ENCODE peak calls at places on chromosomes 2 and 18, in eight cellular contexts. One of them, this sample, is unnamed.

GRCh38 chr2:65198737-65199136 is 28.9 kb upstream of the ACTR2 start:
- DNase-seq in endothelial cell of umbilical vein: no peak
- DNase-seq in K562: no peak
- DNase-seq in fibroblast of lung: peak; percentile 47
- DNase-seq in IMR-90: peak; percentile 35
- DNase-seq in HepG2: no peak
- DNase-seq in hepatocyte: no peak
- DNase-seq in DND-41: no peak
- DNase-seq in this sample: no peak

GRCh38 chr18:53698907-53699306 is 525.6 kb downstream of the MBD2 start:
- DNase-seq in DND-41: no peak
- DNase-seq in K562: no peak
- DNase-seq in endothelial cell of umbilical vein: no peak
- DNase-seq in fibroblast of lung: no peak
- DNase-seq in IMR-90: no peak
- DNase-seq in hepatocyte: peak; percentile 68
- DNase-seq in HepG2: peak; percentile 33
- DNase-seq in this sample: peak; percentile 29

GRCh38 chr18:4284528-4284927 is 170.6 kb downstream of the DLGAP1 start:
- DNase-seq in endothelial cell of umbilical vein: no peak
- DNase-seq in DND-41: no peak
- DNase-seq in K562: no peak
- DNase-seq in fibroblast of lung: no peak
- DNase-seq in hepatocyte: no peak
- DNase-seq in HepG2: no peak
- DNase-seq in IMR-90: no peak
- DNase-seq in this sample: no peak

GRCh38 chr2:121479882-121480522 is 50.7 kb upstream of the RNU4ATAC start:
- DNase-seq in K562: peak; percentile 17
- DNase-seq in IMR-90: no peak
- DNase-seq in endothelial cell of umbilical vein: peak; percentile 44
- DNase-seq in DND-41: no peak
- DNase-seq in HepG2: no peak
- DNase-seq in fibroblast of lung: peak; percentile 46
- DNase-seq in hepatocyte: peak; percentile 32
- DNase-seq in this sample: no peak

GRCh38 chr18:61892683-61893303 is at the start of gene RNF152:
- DNase-seq in fibroblast of lung: peak; percentile 29
- DNase-seq in DND-41: peak; percentile 11
- DNase-seq in endothelial cell of umbilical vein: peak; percentile 71
- DNase-seq in K562: no peak
- DNase-seq in HepG2: no peak
- DNase-seq in IMR-90: peak; percentile 25
- DNase-seq in hepatocyte: peak; percentile 61
- DNase-seq in this sample: no peak

GRCh38 chr2:212066546-212066945 is 472.1 kb downstream of the ERBB4 start:
- DNase-seq in HepG2: no peak
- DNase-seq in DND-41: no peak
- DNase-seq in endothelial cell of umbilical vein: no peak
- DNase-seq in K562: no peak
- DNase-seq in fibroblast of lung: no peak
- DNase-seq in hepatocyte: no peak
- DNase-seq in IMR-90: no peak
- DNase-seq in this sample: no peak

GRCh38 chr18:45993441-45993840 is 26.3 kb upstream of the EPG5 start:
- DNase-seq in endothelial cell of umbilical vein: peak; percentile 25
- DNase-seq in IMR-90: peak; percentile 91
- DNase-seq in fibroblast of lung: peak; percentile 43
- DNase-seq in hepatocyte: no peak
- DNase-seq in DND-41: no peak
- DNase-seq in K562: no peak
- DNase-seq in HepG2: no peak
- DNase-seq in this sample: no peak

GRCh38 chr2:155456222-155456621 is 757.7 kb downstream of the KCNJ3 start:
- DNase-seq in hepatocyte: no peak
- DNase-seq in DND-41: no peak
- DNase-seq in K562: no peak
- DNase-seq in endothelial cell of umbilical vein: no peak
- DNase-seq in fibroblast of lung: no peak
- DNase-seq in HepG2: no peak
- DNase-seq in IMR-90: no peak
- DNase-seq in this sample: no peak

GRCh38 chr2:8761529-8762164 is 75.8 kb downstream of the KIDINS220 start:
- DNase-seq in DND-41: no peak
- DNase-seq in endothelial cell of umbilical vein: peak; percentile 47
- DNase-seq in IMR-90: peak; percentile 60
- DNase-seq in HepG2: peak; percentile 36
- DNase-seq in fibroblast of lung: peak; percentile 59
- DNase-seq in hepatocyte: peak; percentile 37
- DNase-seq in K562: peak; percentile 39
- DNase-seq in this sample: peak; percentile 53

GRCh38 chr2:85737481-85737880 is 16.3 kb upstream of the ATOH8 start:
- DNase-seq in fibroblast of lung: peak; percentile 95
- DNase-seq in DND-41: no peak
- DNase-seq in IMR-90: peak; percentile 87
- DNase-seq in hepatocyte: peak; percentile 58
- DNase-seq in endothelial cell of umbilical vein: no peak
- DNase-seq in K562: no peak
- DNase-seq in HepG2: peak; percentile 63
- DNase-seq in this sample: no peak

GRCh38 chr2:38653715-38654494 is 12.0 kb upstream of the GALM start:
- DNase-seq in IMR-90: peak; percentile 16
- DNase-seq in K562: peak; percentile 31
- DNase-seq in fibroblast of lung: no peak
- DNase-seq in DND-41: no peak
- DNase-seq in hepatocyte: peak; percentile 20
- DNase-seq in HepG2: peak; percentile 53
- DNase-seq in endothelial cell of umbilical vein: no peak
- DNase-seq in this sample: no peak

GRCh38 chr2:26178246-26178645 is 5.4 kb downstream of the GAREM2 start:
- DNase-seq in IMR-90: no peak
- DNase-seq in K562: no peak
- DNase-seq in HepG2: no peak
- DNase-seq in fibroblast of lung: no peak
- DNase-seq in DND-41: no peak
- DNase-seq in hepatocyte: no peak
- DNase-seq in endothelial cell of umbilical vein: no peak
- DNase-seq in this sample: no peak

GRCh38 chr2:62393293-62393692 is 112.7 kb downstream of the TMEM17 start:
- DNase-seq in DND-41: no peak
- DNase-seq in fibroblast of lung: no peak
- DNase-seq in endothelial cell of umbilical vein: no peak
- DNase-seq in K562: no peak
- DNase-seq in HepG2: no peak
- DNase-seq in IMR-90: no peak
- DNase-seq in hepatocyte: no peak
- DNase-seq in this sample: no peak

GRCh38 chr18:33682436-33682835 is 104.4 kb downstream of the ASXL3 start:
- DNase-seq in fibroblast of lung: no peak
- DNase-seq in endothelial cell of umbilical vein: no peak
- DNase-seq in K562: no peak
- DNase-seq in hepatocyte: no peak
- DNase-seq in DND-41: no peak
- DNase-seq in HepG2: no peak
- DNase-seq in IMR-90: no peak
- DNase-seq in this sample: no peak

GRCh38 chr2:233839447-233839820 is 14.9 kb downstream of the HJURP start:
- DNase-seq in HepG2: no peak
- DNase-seq in K562: no peak
- DNase-seq in endothelial cell of umbilical vein: no peak
- DNase-seq in hepatocyte: no peak
- DNase-seq in IMR-90: no peak
- DNase-seq in fibroblast of lung: no peak
- DNase-seq in DND-41: no peak
- DNase-seq in this sample: no peak

GRCh38 chr2:42095923-42096408 is 48.1 kb downstream of the PKDCC start:
- DNase-seq in IMR-90: peak; percentile 83
- DNase-seq in hepatocyte: peak; percentile 87
- DNase-seq in HepG2: peak; percentile 81
- DNase-seq in K562: peak; percentile 40
- DNase-seq in endothelial cell of umbilical vein: peak; percentile 75
- DNase-seq in fibroblast of lung: peak; percentile 88
- DNase-seq in DND-41: peak; percentile 72
- DNase-seq in this sample: peak; percentile 81

GRCh38 chr18:24427484-24427883 is 1.0 kb downstream of the IMPACT start:
- DNase-seq in DND-41: no peak
- DNase-seq in IMR-90: peak; percentile 19
- DNase-seq in hepatocyte: no peak
- DNase-seq in HepG2: no peak
- DNase-seq in endothelial cell of umbilical vein: peak; percentile 18
- DNase-seq in fibroblast of lung: peak; percentile 32
- DNase-seq in K562: peak; percentile 34
- DNase-seq in this sample: no peak

DNA sequence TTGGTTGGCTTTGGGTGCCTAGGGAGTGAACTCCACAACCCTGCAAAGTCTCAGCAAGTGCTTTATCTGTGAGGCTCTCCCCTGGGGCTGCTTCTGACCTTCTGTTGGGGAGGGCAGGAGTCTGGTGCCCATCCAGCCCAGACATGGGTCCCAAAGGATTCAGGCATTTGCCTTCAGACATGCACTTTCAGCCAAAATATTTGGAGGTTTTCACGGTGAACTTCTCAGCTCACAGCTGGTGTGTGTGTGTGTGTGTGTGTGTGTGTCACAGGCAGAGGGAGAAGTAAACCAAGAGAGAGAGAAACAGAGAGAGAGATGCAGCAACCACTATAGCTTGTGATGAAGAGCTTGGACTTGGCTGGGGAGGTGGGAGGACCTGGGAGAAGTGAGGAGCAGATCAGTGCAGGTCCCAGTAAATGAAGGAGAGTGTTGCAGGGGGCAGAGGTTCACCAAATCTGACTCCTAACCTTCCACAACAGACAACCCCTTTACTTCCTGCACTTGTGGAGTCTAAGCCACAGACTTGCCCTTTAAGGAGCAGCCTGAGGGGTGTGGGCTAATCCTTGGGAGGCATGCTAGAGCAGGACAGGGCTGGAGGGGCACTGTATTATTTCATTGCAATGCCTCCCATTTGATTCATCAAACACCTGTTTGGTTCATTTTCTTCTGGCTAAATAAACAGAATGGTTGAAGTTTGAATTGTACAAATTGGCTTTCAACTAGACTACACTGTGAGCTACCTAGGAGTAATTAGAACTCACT is 14.1 kb downstream of the SLC9A4 start:
- DNase-seq in HepG2: no peak
- DNase-seq in fibroblast of lung: no peak
- DNase-seq in K562: no peak
- DNase-seq in IMR-90: no peak
- DNase-seq in endothelial cell of umbilical vein: no peak
- DNase-seq in DND-41: no peak
- DNase-seq in hepatocyte: no peak
- DNase-seq in this sample: no peak
- H2AFZ ChIP-seq in HepG2: no peak overlapping the region
- H2AFZ ChIP-seq in fibroblast of lung: no peak overlapping the region
- H2AFZ ChIP-seq in K562: no peak overlapping the region
- H2AFZ ChIP-seq in IMR-90: no peak overlapping the region
- H2AFZ ChIP-seq in endothelial cell of umbilical vein: no peak overlapping the region
- H2AFZ ChIP-seq in DND-41: no peak overlapping the region
- H2AFZ ChIP-seq in hepatocyte: no peak overlapping the region
- H2AFZ ChIP-seq in this sample: no peak overlapping the region

GRCh38 chr2:53500181-53500580 is 267.4 kb upstream of the CHAC2 start:
- DNase-seq in endothelial cell of umbilical vein: no peak
- DNase-seq in K562: no peak
- DNase-seq in fibroblast of lung: peak; percentile 34
- DNase-seq in IMR-90: peak; percentile 21
- DNase-seq in HepG2: no peak
- DNase-seq in hepatocyte: no peak
- DNase-seq in DND-41: no peak
- DNase-seq in this sample: no peak

GRCh38 chr2:53498210-53498609 is 269.4 kb upstream of the CHAC2 start:
- DNase-seq in K562: no peak
- DNase-seq in hepatocyte: no peak
- DNase-seq in DND-41: no peak
- DNase-seq in IMR-90: peak; percentile 88
- DNase-seq in fibroblast of lung: peak; percentile 87
- DNase-seq in HepG2: no peak
- DNase-seq in endothelial cell of umbilical vein: no peak
- DNase-seq in this sample: no peak

DNA sequence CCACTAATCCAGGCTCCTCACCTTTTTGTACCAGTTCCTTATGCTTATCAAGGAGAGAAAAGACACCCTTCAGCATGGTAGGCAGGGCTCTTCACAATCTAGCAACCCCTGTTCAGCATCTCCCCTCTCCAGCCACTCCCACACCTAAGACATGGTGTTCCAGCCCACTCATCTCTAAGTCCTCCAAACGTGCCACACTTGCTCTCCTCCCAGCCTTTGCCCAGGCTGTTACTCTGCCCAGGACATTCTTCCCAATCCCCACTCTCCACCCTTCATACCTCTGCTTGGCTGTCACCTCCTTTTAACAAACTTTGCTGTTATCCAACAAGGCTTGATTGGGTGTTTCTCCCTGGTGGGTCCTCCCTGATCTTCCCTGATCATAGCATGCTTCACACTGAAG is 270.6 kb upstream of the CHAC2 start:
- DNase-seq in HepG2: no peak
- DNase-seq in K562: no peak
- DNase-seq in fibroblast of lung: no peak
- DNase-seq in DND-41: no peak
- DNase-seq in IMR-90: no peak
- DNase-seq in hepatocyte: no peak
- DNase-seq in endothelial cell of umbilical vein: no peak
- DNase-seq in this sample: no peak
- TF ChIP-seq CTCF in HepG2: no peak
- TF ChIP-seq CTCF in K562: no peak
- TF ChIP-seq CTCF in fibroblast of lung: no peak
- TF ChIP-seq CTCF in DND-41: no peak
- TF ChIP-seq CTCF in IMR-90: no peak
- TF ChIP-seq CTCF in hepatocyte: no peak
- TF ChIP-seq CTCF in endothelial cell of umbilical vein: no peak
- TF ChIP-seq CTCF in this sample: no peak

GRCh38 chr18:12839057-12839525 is 44.9 kb downstream of the PTPN2 start:
- DNase-seq in hepatocyte: no peak
- DNase-seq in fibroblast of lung: no peak
- DNase-seq in IMR-90: no peak
- DNase-seq in K562: no peak
- DNase-seq in DND-41: no peak
- DNase-seq in endothelial cell of umbilical vein: no peak
- DNase-seq in HepG2: no peak
- DNase-seq in this sample: peak; percentile 61
- H3K4me3 ChIP-seq in hepatocyte: no peak overlapping the region
- H3K4me3 ChIP-seq in fibroblast of lung: no peak overlapping the region
- H3K4me3 ChIP-seq in IMR-90: no peak overlapping the region
- H3K4me3 ChIP-seq in K562: no peak overlapping the region
- H3K4me3 ChIP-seq in DND-41: no peak overlapping the region
- H3K4me3 ChIP-seq in endothelial cell of umbilical vein: no peak overlapping the region
- H3K4me3 ChIP-seq in HepG2: no peak overlapping the region
- H3K4me3 ChIP-seq in this sample: peak overlapping the region; percentile 45

GRCh38 chr18:11368020-11368419 is 218.7 kb upstream of the PIEZO2 start:
- DNase-seq in hepatocyte: no peak
- DNase-seq in K562: no peak
- DNase-seq in IMR-90: peak; percentile 36
- DNase-seq in fibroblast of lung: no peak
- DNase-seq in endothelial cell of umbilical vein: no peak
- DNase-seq in DND-41: no peak
- DNase-seq in HepG2: no peak
- DNase-seq in this sample: no peak

GRCh38 chr18:11362856-11363255 is 213.5 kb upstream of the PIEZO2 start:
- DNase-seq in fibroblast of lung: no peak
- DNase-seq in endothelial cell of umbilical vein: no peak
- DNase-seq in DND-41: no peak
- DNase-seq in K562: no peak
- DNase-seq in HepG2: no peak
- DNase-seq in hepatocyte: no peak
- DNase-seq in IMR-90: no peak
- DNase-seq in this sample: no peak

GRCh38 chr18:11366410-11366809 is 217.0 kb upstream of the PIEZO2 start:
- DNase-seq in HepG2: no peak
- DNase-seq in endothelial cell of umbilical vein: no peak
- DNase-seq in fibroblast of lung: peak; percentile 14
- DNase-seq in hepatocyte: no peak
- DNase-seq in IMR-90: peak; percentile 57
- DNase-seq in DND-41: no peak
- DNase-seq in K562: no peak
- DNase-seq in this sample: no peak
- H2AFZ ChIP-seq in HepG2: no peak overlapping the region
- H2AFZ ChIP-seq in endothelial cell of umbilical vein: no peak overlapping the region
- H2AFZ ChIP-seq in fibroblast of lung: peak overlapping the region; percentile 32
- H2AFZ ChIP-seq in hepatocyte: no peak overlapping the region
- H2AFZ ChIP-seq in IMR-90: peak overlapping the region; percentile 34
- H2AFZ ChIP-seq in DND-41: no peak overlapping the region
- H2AFZ ChIP-seq in K562: no peak overlapping the region
- H2AFZ ChIP-seq in this sample: no peak overlapping the region